ENCODE peak calls at places on chromosomes 16 and 17, in eight cellular contexts. O is KBM-7; Y is brain microvascular endothelial cell; B is effector memory CD8-positive, alpha-beta T cell; I is T-cell; M is A549; J is globus pallidus; P is AG04450. W is an unnamed sample.

GRCh38 chr17:43714338-43715149 is 44.0 kb downstream of the SOST start:
- DNase-seq in Y (no peak), J (no peak), M (no peak), I (no peak), B (no peak), O (no peak), P (no peak), W (peak)

GRCh38 chr17:45043268-45043681 is 8.2 kb downstream of the DCAKD start:
- DNase-seq in O (no peak), P (no peak), M (no peak), J (no peak), I (no peak), Y (no peak), B (no peak), W (peak)

GRCh38 chr17:72502111-72502939 is 381.5 kb downstream of the SOX9 start:
- DNase-seq in B (no peak), O (no peak), Y (peak), P (peak), I (no peak), J (no peak), M (no peak), W (peak)

GRCh38 chr16:12516621-12517309 is 286.9 kb downstream of the CPPED1 start:
- DNase-seq in O (no peak), P (no peak), J (no peak), B (no peak), M (no peak), Y (no peak), I (no peak), W (no peak)

GRCh38 chr17:62780951-62781350 is 27.2 kb downstream of the MARCHF10 start:
- DNase-seq in O (no peak), M (no peak), P (no peak), Y (no peak), J (no peak), B (no peak), I (no peak), W (peak)

GRCh38 chr16:88413231-88413630 is 30.5 kb downstream of the ZNF469 start:
- DNase-seq in P (no peak), J (no peak), M (no peak), Y (no peak), I (no peak), O (no peak), B (no peak), W (no peak)

GRCh38 chr16:84607694-84608093 is 10.2 kb downstream of the COTL1 start:
- DNase-seq in P (no peak), Y (no peak), M (no peak), J (no peak), B (no peak), O (peak), I (no peak), W (no peak)

GRCh38 chr17:45008191-45008590 is 40.1 kb upstream of the C1QL1 start:
- DNase-seq in B (no peak), Y (no peak), P (no peak), I (no peak), O (no peak), J (no peak), M (no peak), W (no peak)

GRCh38 chr16:79215289-79215688 is 385.2 kb downstream of the MAF start:
- DNase-seq in M (no peak), J (no peak), B (no peak), Y (no peak), O (no peak), P (no peak), I (no peak), W (no peak)

GRCh38 chr16:61926766-61927165 is 109.5 kb downstream of the CDH8 start:
- DNase-seq in Y (peak), O (no peak), P (no peak), J (no peak), I (no peak), B (no peak), M (no peak), W (peak)

GRCh38 chr16:68235882-68236803 is at the start of gene ESRP2:
- DNase-seq in I (no peak), B (peak), O (no peak), M (no peak), Y (no peak), P (no peak), J (no peak), W (no peak)

GRCh38 chr17:81064746-81065475 is 30.0 kb downstream of the BAIAP2 start:
- DNase-seq in B (no peak), I (no peak), P (no peak), J (no peak), Y (peak), M (no peak), O (no peak), W (no peak)

GRCh38 chr17:36131931-36132330 is 28.3 kb downstream of the CCL4 start:
- DNase-seq in O (no peak), I (no peak), B (no peak), Y (no peak), J (no peak), M (no peak), P (no peak), W (no peak)

GRCh38 chr16:1137604-1138003 is 15.3 kb upstream of the CACNA1H start:
- DNase-seq in B (no peak), Y (peak), O (peak), M (no peak), J (no peak), P (no peak), I (no peak), W (peak)

GRCh38 chr17:56939869-56940484 is 20.9 kb downstream of the COIL start:
- DNase-seq in I (no peak), B (no peak), O (peak), M (peak), J (peak), P (peak), Y (no peak), W (peak)

GRCh38 chr17:62614142-62614541 is 13.3 kb upstream of the MRC2 start:
- DNase-seq in B (no peak), O (no peak), J (no peak), Y (peak), M (no peak), P (peak), I (no peak), W (peak)

GRCh38 chr17:82186221-82186620 is 26.4 kb downstream of the CCDC57 start:
- DNase-seq in I (no peak), J (no peak), Y (no peak), M (no peak), O (no peak), B (no peak), P (no peak), W (no peak)